ENCODE peak calls at places on chromosomes 7 and 10, in five cellular contexts. One of them, this sample, is unnamed.

GRCh38 chr10:69335063-69335587 is 56.8 kb downstream of the HK1 start:
- DNase-seq in naive thymus-derived CD8-positive, alpha-beta T cell: no peak
- DNase-seq in activated effector memory CD4-positive, alpha-beta T cell treated with anti-CD3 and anti-CD28 coated beads, Interleukin-2, amount 50 U/mL, for 16 hours: peak
- DNase-seq in OCI-LY7: no peak
- DNase-seq in KBM-7: peak
- DNase-seq in this sample: no peak

GRCh38 chr7:706721-707120 is 19.8 kb upstream of the DNAAF5 start:
- DNase-seq in naive thymus-derived CD8-positive, alpha-beta T cell: no peak
- DNase-seq in activated effector memory CD4-positive, alpha-beta T cell treated with anti-CD3 and anti-CD28 coated beads, Interleukin-2, amount 50 U/mL, for 16 hours: no peak
- DNase-seq in OCI-LY7: no peak
- DNase-seq in KBM-7: no peak
- DNase-seq in this sample: no peak

GRCh38 chr10:8043569-8044306 is 10.8 kb upstream of the GATA3 start:
- DNase-seq in naive thymus-derived CD8-positive, alpha-beta T cell: no peak
- DNase-seq in activated effector memory CD4-positive, alpha-beta T cell treated with anti-CD3 and anti-CD28 coated beads, Interleukin-2, amount 50 U/mL, for 16 hours: peak
- DNase-seq in OCI-LY7: no peak
- DNase-seq in KBM-7: no peak
- DNase-seq in this sample: no peak

GRCh38 chr7:158685727-158686126 is 18.9 kb downstream of the NCAPG2 start:
- DNase-seq in naive thymus-derived CD8-positive, alpha-beta T cell: no peak
- DNase-seq in activated effector memory CD4-positive, alpha-beta T cell treated with anti-CD3 and anti-CD28 coated beads, Interleukin-2, amount 50 U/mL, for 16 hours: no peak
- DNase-seq in OCI-LY7: no peak
- DNase-seq in KBM-7: no peak
- DNase-seq in this sample: no peak

GRCh38 chr10:7756360-7756992 is 31.3 kb downstream of the KIN start:
- DNase-seq in naive thymus-derived CD8-positive, alpha-beta T cell: no peak
- DNase-seq in activated effector memory CD4-positive, alpha-beta T cell treated with anti-CD3 and anti-CD28 coated beads, Interleukin-2, amount 50 U/mL, for 16 hours: no peak
- DNase-seq in OCI-LY7: peak
- DNase-seq in KBM-7: peak
- DNase-seq in this sample: no peak

GRCh38 chr7:127862540-127862939 is 168.7 kb downstream of the LRRC4 start:
- DNase-seq in naive thymus-derived CD8-positive, alpha-beta T cell: no peak
- DNase-seq in activated effector memory CD4-positive, alpha-beta T cell treated with anti-CD3 and anti-CD28 coated beads, Interleukin-2, amount 50 U/mL, for 16 hours: no peak
- DNase-seq in OCI-LY7: no peak
- DNase-seq in KBM-7: no peak
- DNase-seq in this sample: no peak

GRCh38 chr10:69222157-69223027 is 2.3 kb downstream of the HKDC1 start:
- DNase-seq in naive thymus-derived CD8-positive, alpha-beta T cell: no peak
- DNase-seq in activated effector memory CD4-positive, alpha-beta T cell treated with anti-CD3 and anti-CD28 coated beads, Interleukin-2, amount 50 U/mL, for 16 hours: peak
- DNase-seq in OCI-LY7: peak
- DNase-seq in KBM-7: peak
- DNase-seq in this sample: peak

GRCh38 chr10:79446451-79447020 is 1.1 kb upstream of the ZCCHC24 start:
- DNase-seq in naive thymus-derived CD8-positive, alpha-beta T cell: peak
- DNase-seq in activated effector memory CD4-positive, alpha-beta T cell treated with anti-CD3 and anti-CD28 coated beads, Interleukin-2, amount 50 U/mL, for 16 hours: peak
- DNase-seq in OCI-LY7: no peak
- DNase-seq in KBM-7: no peak
- DNase-seq in this sample: peak

GRCh38 chr7:69994907-69995542 is 396.8 kb downstream of the AUTS2 start:
- DNase-seq in naive thymus-derived CD8-positive, alpha-beta T cell: no peak
- DNase-seq in activated effector memory CD4-positive, alpha-beta T cell treated with anti-CD3 and anti-CD28 coated beads, Interleukin-2, amount 50 U/mL, for 16 hours: no peak
- DNase-seq in OCI-LY7: no peak
- DNase-seq in KBM-7: no peak
- DNase-seq in this sample: no peak

GRCh38 chr7:8057566-8057965 is 89.0 kb downstream of the GLCCI1 start:
- DNase-seq in naive thymus-derived CD8-positive, alpha-beta T cell: no peak
- DNase-seq in activated effector memory CD4-positive, alpha-beta T cell treated with anti-CD3 and anti-CD28 coated beads, Interleukin-2, amount 50 U/mL, for 16 hours: no peak
- DNase-seq in OCI-LY7: no peak
- DNase-seq in KBM-7: no peak
- DNase-seq in this sample: no peak

GRCh38 chr10:1247598-1248261 is 191.5 kb downstream of the WDR37 start:
- DNase-seq in naive thymus-derived CD8-positive, alpha-beta T cell: no peak
- DNase-seq in activated effector memory CD4-positive, alpha-beta T cell treated with anti-CD3 and anti-CD28 coated beads, Interleukin-2, amount 50 U/mL, for 16 hours: no peak
- DNase-seq in OCI-LY7: no peak
- DNase-seq in KBM-7: no peak
- DNase-seq in this sample: no peak

GRCh38 chr10:118973744-118974143 is 55.8 kb upstream of the NANOS1 start:
- DNase-seq in naive thymus-derived CD8-positive, alpha-beta T cell: no peak
- DNase-seq in activated effector memory CD4-positive, alpha-beta T cell treated with anti-CD3 and anti-CD28 coated beads, Interleukin-2, amount 50 U/mL, for 16 hours: no peak
- DNase-seq in OCI-LY7: no peak
- DNase-seq in KBM-7: no peak
- DNase-seq in this sample: no peak

GRCh38 chr10:95048206-95048605 is 21.1 kb downstream of the CYP2C8 start:
- DNase-seq in naive thymus-derived CD8-positive, alpha-beta T cell: no peak
- DNase-seq in activated effector memory CD4-positive, alpha-beta T cell treated with anti-CD3 and anti-CD28 coated beads, Interleukin-2, amount 50 U/mL, for 16 hours: no peak
- DNase-seq in OCI-LY7: no peak
- DNase-seq in KBM-7: no peak
- DNase-seq in this sample: no peak

GRCh38 chr7:39621261-39621660 is 2.1 kb upstream of the RALA start:
- DNase-seq in naive thymus-derived CD8-positive, alpha-beta T cell: no peak
- DNase-seq in activated effector memory CD4-positive, alpha-beta T cell treated with anti-CD3 and anti-CD28 coated beads, Interleukin-2, amount 50 U/mL, for 16 hours: no peak
- DNase-seq in OCI-LY7: no peak
- DNase-seq in KBM-7: no peak
- DNase-seq in this sample: no peak

GRCh38 chr10:120456626-120457430 is at the start of gene PLPP4:
- DNase-seq in naive thymus-derived CD8-positive, alpha-beta T cell: no peak
- DNase-seq in activated effector memory CD4-positive, alpha-beta T cell treated with anti-CD3 and anti-CD28 coated beads, Interleukin-2, amount 50 U/mL, for 16 hours: no peak
- DNase-seq in OCI-LY7: no peak
- DNase-seq in KBM-7: peak
- DNase-seq in this sample: no peak

GRCh38 chr7:67913604-67914003 is 917.0 kb downstream of the TYW1 start:
- DNase-seq in naive thymus-derived CD8-positive, alpha-beta T cell: no peak
- DNase-seq in activated effector memory CD4-positive, alpha-beta T cell treated with anti-CD3 and anti-CD28 coated beads, Interleukin-2, amount 50 U/mL, for 16 hours: no peak
- DNase-seq in OCI-LY7: no peak
- DNase-seq in KBM-7: no peak
- DNase-seq in this sample: no peak

GRCh38 chr10:89391882-89392756 is at the start of gene IFIT1:
- DNase-seq in naive thymus-derived CD8-positive, alpha-beta T cell: peak
- DNase-seq in activated effector memory CD4-positive, alpha-beta T cell treated with anti-CD3 and anti-CD28 coated beads, Interleukin-2, amount 50 U/mL, for 16 hours: peak
- DNase-seq in OCI-LY7: no peak
- DNase-seq in KBM-7: peak
- DNase-seq in this sample: peak

GRCh38 chr7:34728156-34728555 is 70.1 kb downstream of the NPSR1 start:
- DNase-seq in naive thymus-derived CD8-positive, alpha-beta T cell: no peak
- DNase-seq in activated effector memory CD4-positive, alpha-beta T cell treated with anti-CD3 and anti-CD28 coated beads, Interleukin-2, amount 50 U/mL, for 16 hours: no peak
- DNase-seq in OCI-LY7: no peak
- DNase-seq in KBM-7: no peak
- DNase-seq in this sample: no peak

GRCh38 chr10:110568055-110568735 is 700 bp downstream of the SMC3 start:
- DNase-seq in naive thymus-derived CD8-positive, alpha-beta T cell: peak
- DNase-seq in activated effector memory CD4-positive, alpha-beta T cell treated with anti-CD3 and anti-CD28 coated beads, Interleukin-2, amount 50 U/mL, for 16 hours: peak
- DNase-seq in OCI-LY7: peak
- DNase-seq in KBM-7: peak
- DNase-seq in this sample: peak

GRCh38 chr10:68096913-68097509 is 12.3 kb upstream of the MYPN start:
- DNase-seq in naive thymus-derived CD8-positive, alpha-beta T cell: no peak
- DNase-seq in activated effector memory CD4-positive, alpha-beta T cell treated with anti-CD3 and anti-CD28 coated beads, Interleukin-2, amount 50 U/mL, for 16 hours: no peak
- DNase-seq in OCI-LY7: no peak
- DNase-seq in KBM-7: no peak
- DNase-seq in this sample: no peak

GRCh38 chr7:107180378-107180777 is 11.6 kb downstream of the HBP1 start:
- DNase-seq in naive thymus-derived CD8-positive, alpha-beta T cell: peak
- DNase-seq in activated effector memory CD4-positive, alpha-beta T cell treated with anti-CD3 and anti-CD28 coated beads, Interleukin-2, amount 50 U/mL, for 16 hours: peak
- DNase-seq in OCI-LY7: no peak
- DNase-seq in KBM-7: peak
- DNase-seq in this sample: no peak

GRCh38 chr10:124678566-124679240 is 65.5 kb downstream of the FAM53B start:
- DNase-seq in naive thymus-derived CD8-positive, alpha-beta T cell: peak
- DNase-seq in activated effector memory CD4-positive, alpha-beta T cell treated with anti-CD3 and anti-CD28 coated beads, Interleukin-2, amount 50 U/mL, for 16 hours: peak
- DNase-seq in OCI-LY7: no peak
- DNase-seq in KBM-7: no peak
- DNase-seq in this sample: no peak

GRCh38 chr10:86293323-86293840 is 73.2 kb downstream of the GRID1 start:
- DNase-seq in naive thymus-derived CD8-positive, alpha-beta T cell: no peak
- DNase-seq in activated effector memory CD4-positive, alpha-beta T cell treated with anti-CD3 and anti-CD28 coated beads, Interleukin-2, amount 50 U/mL, for 16 hours: no peak
- DNase-seq in OCI-LY7: no peak
- DNase-seq in KBM-7: no peak
- DNase-seq in this sample: no peak